ENCODE peak calls at places on chromosomes 5 and 9, in six cellular contexts. N, J, T, W, C and I are unnamed samples.

GRCh38 chr5:179267671-179268071 is 77.6 kb downstream of the ADAMTS2 start:
- DNase-seq in T (no peak), C (peak), N (no peak), W (no peak), J (no peak), I (no peak)

GRCh38 chr5:181217805-181218065 is 5.3 kb upstream of the TRIM41 start:
- DNase-seq in C (no peak), N (peak), T (no peak), J (peak), W (no peak), I (no peak)

GRCh38 chr5:105836906-105837305 is 1833.8 kb downstream of the EFNA5 start:
- DNase-seq in T (no peak), W (no peak), N (no peak), C (no peak), J (no peak), I (no peak)

GRCh38 chr9:114226289-114227055 is 71.1 kb downstream of the COL27A1 start:
- DNase-seq in T (no peak), W (no peak), N (no peak), C (no peak), J (no peak), I (no peak)

GRCh38 chr9:32378496-32378895 is 5.9 kb upstream of the ACO1 start:
- DNase-seq in N (peak), T (no peak), J (no peak), W (peak), C (peak), I (no peak)

GRCh38 chr9:133135193-133135745 is 14.2 kb upstream of the RALGDS start:
- DNase-seq in C (peak), W (no peak), J (no peak), T (peak), N (peak), I (peak)

GRCh38 chr5:14816999-14817761 is 54.4 kb downstream of the ANKH start:
- DNase-seq in W (no peak), J (no peak), C (no peak), N (no peak), T (no peak), I (no peak)

GRCh38 chr5:81825237-81825636 is 74.3 kb upstream of the SSBP2 start:
- DNase-seq in C (no peak), W (no peak), T (peak), J (no peak), N (peak), I (no peak)

GRCh38 chr9:92506184-92506857 is 24.0 kb upstream of the ASPN start:
- DNase-seq in J (no peak), T (peak), C (no peak), N (no peak), W (no peak), I (no peak)

GRCh38 chr9:29241320-29241719 is 1668.0 kb upstream of the C9orf72 start:
- DNase-seq in J (no peak), W (no peak), C (no peak), N (no peak), T (no peak), I (no peak)

GRCh38 chr5:56350595-56351170 is 117.6 kb upstream of the ANKRD55 start:
- DNase-seq in T (peak), J (no peak), W (no peak), N (peak), C (no peak), I (no peak)

GRCh38 chr5:87141544-87141943 is 126.1 kb upstream of the RASA1 start:
- DNase-seq in W (no peak), C (no peak), N (no peak), T (no peak), J (no peak), I (no peak)

GRCh38 chr5:56588636-56589485 is 226.5 kb upstream of the MAP3K1 start:
- DNase-seq in N (no peak), C (no peak), T (no peak), J (peak), W (peak), I (no peak)

GRCh38 chr5:138706655-138707480 is 46.4 kb upstream of the CTNNA1 start:
- DNase-seq in J (no peak), N (no peak), C (no peak), W (no peak), T (no peak), I (no peak)

GRCh38 chr9:33315371-33315770 is 25.1 kb downstream of the NFX1 start:
- DNase-seq in C (no peak), N (no peak), W (no peak), J (no peak), T (no peak), I (no peak)

GRCh38 chr9:103483471-103484096 is 488.5 kb downstream of the CYLC2 start:
- DNase-seq in W (no peak), N (no peak), T (no peak), C (no peak), J (no peak), I (no peak)

GRCh38 chr5:117207088-117207668 is 632.6 kb upstream of the SEMA6A start:
- DNase-seq in T (no peak), J (no peak), W (no peak), C (no peak), N (no peak), I (no peak)

GRCh38 chr9:87535817-87536539 is 38.3 kb downstream of the DAPK1 start:
- DNase-seq in T (no peak), W (no peak), N (no peak), C (no peak), J (no peak), I (no peak)

GRCh38 chr9:93697352-93698139 is 121.2 kb downstream of the PHF2 start:
- DNase-seq in T (no peak), J (no peak), C (no peak), W (no peak), N (no peak), I (no peak)

GRCh38 chr5:148012806-148013205 is 51.0 kb upstream of the SPINK5 start:
- DNase-seq in T (no peak), W (no peak), N (no peak), C (no peak), J (no peak), I (no peak)

GRCh38 chr9:5790923-5791322 is 42.0 kb downstream of the ERMP1 start:
- DNase-seq in J (no peak), W (no peak), N (no peak), C (no peak), T (no peak), I (no peak)

GRCh38 chr9:99307846-99308245 is 85.8 kb downstream of the SEC61B start:
- DNase-seq in T (peak), W (no peak), N (no peak), J (no peak), C (no peak), I (no peak)

GRCh38 chr9:87310827-87311564 is 186.7 kb upstream of the DAPK1 start:
- DNase-seq in W (no peak), J (no peak), T (no peak), N (no peak), C (no peak), I (no peak)

GRCh38 chr5:10018211-10018610 is 231.5 kb downstream of the ATPSCKMT start:
- DNase-seq in N (no peak), J (no peak), W (no peak), C (no peak), T (peak), I (no peak)

GRCh38 chr9:17402309-17402708 is 176.6 kb upstream of the SH3GL2 start:
- DNase-seq in N (no peak), W (no peak), T (no peak), C (no peak), J (no peak), I (no peak)

GRCh38 chr9:98228392-98229089 is 26.9 kb downstream of the TBC1D2 start:
- DNase-seq in N (peak), C (no peak), T (no peak), W (no peak), J (no peak), I (no peak)

GRCh38 chr9:72205513-72205912 is 56.3 kb downstream of the GDA start:
- DNase-seq in C (no peak), T (no peak), W (no peak), J (no peak), N (peak), I (no peak)

GRCh38 chr9:110446171-110446570 is 108.5 kb upstream of the TXNDC8 start:
- DNase-seq in N (no peak), C (no peak), J (no peak), W (no peak), T (no peak), I (no peak)

GRCh38 chr5:96627792-96628191 is 34.4 kb upstream of the CAST start:
- DNase-seq in N (peak), W (peak), C (no peak), T (peak), J (no peak), I (no peak)

GRCh38 chr9:706606-707451 is 134.7 kb upstream of the DMRT1 start:
- DNase-seq in J (peak), N (peak), W (peak), T (peak), C (peak), I (peak)

GRCh38 chr5:81739283-81739682 is 11.6 kb downstream of the SSBP2 start:
- DNase-seq in T (no peak), W (no peak), C (no peak), J (no peak), N (no peak), I (no peak)

GRCh38 chr5:60538955-60539866 is 160.8 kb downstream of the DEPDC1B start:
- DNase-seq in W (no peak), J (no peak), C (no peak), T (no peak), N (no peak), I (no peak)

GRCh38 chr5:126449751-126450271 is 26.6 kb downstream of the GRAMD2B start:
- DNase-seq in C (no peak), T (no peak), N (peak), J (peak), W (peak), I (no peak)

GRCh38 chr9:134324359-134325095 is 1.7 kb upstream of the RXRA start:
- DNase-seq in T (no peak), J (no peak), N (peak), W (no peak), C (no peak), I (no peak)

DNA sequence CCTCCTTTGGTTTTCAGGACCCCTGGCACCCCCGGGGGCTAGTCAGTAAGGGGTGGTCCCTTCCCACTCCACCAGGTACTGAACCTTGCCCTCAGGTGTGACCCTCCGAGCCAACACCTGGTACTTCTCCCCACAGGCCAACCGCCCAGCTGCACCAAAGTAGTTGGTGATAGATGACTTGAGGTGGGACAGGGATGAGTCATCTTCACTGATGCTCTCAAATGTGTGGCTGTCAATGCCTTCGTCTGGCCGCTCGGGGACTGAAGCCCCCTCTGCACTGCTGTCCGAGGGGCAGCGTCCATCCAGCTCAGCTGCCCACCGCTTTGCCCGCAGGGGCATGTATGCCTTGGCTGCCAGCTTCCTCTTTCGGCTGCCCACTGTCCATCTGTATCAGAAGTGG is 15.2 kb upstream of the PSMD5 start:
- DNase-seq in W (no peak), T (no peak), C (no peak), N (no peak), J (no peak), I (no peak)
- H3K27ac ChIP-seq in W (no peak), T (no peak), C (peak), N (no peak), J (no peak), I (no peak)

GRCh38 chr9:113222482-113222841 is 1.1 kb downstream of the SLC31A1 start:
- DNase-seq in C (no peak), W (no peak), T (no peak), N (peak), J (no peak), I (no peak)
- H3K27ac ChIP-seq in C (no peak), W (no peak), T (no peak), N (peak), J (no peak), I (no peak)

GRCh38 chr9:95462419-95463121 is 54.2 kb downstream of the PTCH1 start:
- DNase-seq in T (no peak), J (peak), W (peak), C (peak), N (peak), I (peak)
- H3K27ac ChIP-seq in T (no peak), J (no peak), W (peak), C (peak), N (peak), I (peak)

GRCh38 chr5:16854351-16854750 is 81.7 kb downstream of the MYO10 start:
- DNase-seq in N (no peak), W (no peak), J (no peak), C (no peak), T (no peak), I (no peak)
- H3K27ac ChIP-seq in N (no peak), W (no peak), J (no peak), C (no peak), T (no peak), I (no peak)

GRCh38 chr5:33938507-33938796 is 2.3 kb downstream of the RXFP3 start:
- DNase-seq in N (no peak), T (no peak), J (no peak), W (no peak), C (no peak), I (no peak)
- H3K27ac ChIP-seq in N (no peak), T (no peak), J (no peak), W (no peak), C (no peak), I (no peak)

GRCh38 chr5:36876965-36877666 is 547 bp downstream of the NIPBL start:
- DNase-seq in N (peak), J (peak), W (peak), T (peak), C (peak), I (peak)

GRCh38 chr5:36876389-36876964 is at the start of gene NIPBL:
- DNase-seq in N (peak), T (peak), J (peak), W (peak), C (peak), I (peak)

GRCh38 chr5:36875789-36876388 is 680 bp upstream of the NIPBL start:
- DNase-seq in N (peak), W (peak), C (peak), J (peak), T (peak), I (peak)

GRCh38 chr5:36875051-36875788 is 1.3 kb upstream of the NIPBL start:
- DNase-seq in C (peak), T (peak), J (peak), N (peak), W (peak), I (peak)

GRCh38 chr5:36874465-36874864 is 2.1 kb upstream of the NIPBL start:
- DNase-seq in J (no peak), C (peak), N (no peak), W (no peak), T (no peak), I (no peak)
- H3K27ac ChIP-seq in J (peak), C (peak), N (no peak), W (peak), T (no peak), I (peak)